ENCODE peak calls at places on chromosomes 3 and 15, in six cellular contexts. C is stimulated activated CD4-positive, alpha-beta T cell treated with anti-CD3 and anti-CD28 coated beads, Interleukin-4, amount 100 ng/mL, for 1 hour; Z is T-helper 17 cell; M is fibroblast of pulmonary artery; I is stimulated activated CD8-positive, alpha-beta memory T cell treated with anti-CD3 and anti-CD28 coated beads, Interleukin-15, amount 100 ng/mL, for 1 hour; G is hepatocyte. H is an unnamed sample.

GRCh38 chr3:186057594-186057993 is 51.3 kb downstream of the ETV5 start:
- DNase-seq in M (peak), G (peak), C (no peak), Z (no peak), I (no peak), H (no peak)

GRCh38 chr15:59298255-59298856 is 74.3 kb downstream of the MYO1E start:
- DNase-seq in M (no peak), G (no peak), I (no peak), Z (no peak), C (peak), H (no peak)

GRCh38 chr15:89576417-89576773 is 1.1 kb downstream of the TICRR start:
- DNase-seq in C (no peak), Z (no peak), M (no peak), I (no peak), G (no peak), H (peak)

GRCh38 chr3:113211370-113212154 is at the start of gene BOC:
- DNase-seq in M (peak), G (peak), C (no peak), Z (no peak), I (no peak), H (no peak)

GRCh38 chr3:100647171-100647570 is 37.8 kb downstream of the ADGRG7 start:
- DNase-seq in Z (no peak), I (no peak), M (no peak), G (no peak), C (no peak), H (no peak)

GRCh38 chr3:69543080-69543429 is 157.2 kb upstream of the FRMD4B start:
- DNase-seq in C (no peak), Z (no peak), G (no peak), M (no peak), I (no peak), H (no peak)

GRCh38 chr3:196633658-196634151 is 5.8 kb upstream of the NRROS start:
- DNase-seq in G (no peak), Z (no peak), M (no peak), I (no peak), C (no peak), H (no peak)

GRCh38 chr15:66761723-66762595 is 59.9 kb downstream of the SMAD6 start:
- DNase-seq in C (no peak), I (no peak), M (peak), Z (no peak), G (no peak), H (no peak)

H was measured in small intestine.